ENCODE peak calls at places on chromosomes 2 and 18, in four cellular contexts. G, X, P and M are unnamed samples.

GRCh38 chr2:216596986-216597509 is 36.2 kb upstream of the IGFBP2 start:
- DNase-seq in G (no peak), X (peak), P (no peak), M (no peak)

GRCh38 chr2:73089270-73090030 is 17.9 kb upstream of the SFXN5 start:
- DNase-seq in G (no peak), X (peak), P (peak), M (no peak)

GRCh38 chr18:54173980-54174611 is 50.4 kb downstream of the MBD2 start:
- DNase-seq in G (no peak), X (no peak), P (no peak), M (no peak)

GRCh38 chr2:41803361-41803760 is 244.5 kb upstream of the PKDCC start:
- DNase-seq in G (no peak), X (no peak), P (no peak), M (no peak)

GRCh38 chr2:22932288-22932687 is 452.7 kb upstream of the KLHL29 start:
- DNase-seq in G (no peak), X (no peak), P (no peak), M (no peak)

GRCh38 chr2:101473581-101473910 is 1.4 kb downstream of the RFX8 start:
- DNase-seq in G (no peak), X (no peak), P (no peak), M (no peak)

GRCh38 chr2:134391751-134392160 is 137.9 kb downstream of the MGAT5 start:
- DNase-seq in G (no peak), X (peak), P (no peak), M (peak)

GRCh38 chr2:161613161-161613560 is 11.1 kb upstream of the SLC4A10 start:
- DNase-seq in G (no peak), X (peak), P (no peak), M (no peak)

GRCh38 chr18:11654736-11655604 is 34.1 kb upstream of the GNAL start:
- DNase-seq in G (no peak), X (no peak), P (no peak), M (peak)

GRCh38 chr18:77130229-77131099 is 2.1 kb downstream of the MBP start:
- DNase-seq in G (no peak), X (no peak), P (no peak), M (no peak)

GRCh38 chr2:70851704-70852103 is 16.1 kb upstream of the CD207 start:
- DNase-seq in G (no peak), X (no peak), P (no peak), M (no peak)

GRCh38 chr2:152583512-152584188 is 133.6 kb downstream of the PRPF40A start:
- DNase-seq in G (no peak), X (no peak), P (no peak), M (no peak)

GRCh38 chr2:197666277-197666676 is 9.1 kb downstream of the RFTN2 start:
- DNase-seq in G (no peak), X (no peak), P (no peak), M (no peak)

GRCh38 chr2:192007819-192008218 is 160.9 kb upstream of the CAVIN2 start:
- DNase-seq in G (no peak), X (peak), P (no peak), M (no peak)

GRCh38 chr2:205934443-205934842 is 151.5 kb downstream of the INO80D start:
- DNase-seq in G (no peak), X (no peak), P (no peak), M (no peak)

GRCh38 chr2:71894266-71894665 is 253.4 kb downstream of the CYP26B1 start:
- DNase-seq in G (no peak), X (no peak), P (no peak), M (no peak)

GRCh38 chr2:86533589-86533988 is 29.7 kb downstream of the CHMP3 start:
- DNase-seq in G (no peak), X (no peak), P (no peak), M (no peak)

GRCh38 chr2:102449370-102449974 is 23.6 kb upstream of the SLC9A4 start:
- DNase-seq in G (peak), X (peak), P (no peak), M (no peak)

GRCh38 chr2:64348386-64349142 is 105.4 kb upstream of the LGALSL start:
- DNase-seq in G (no peak), X (peak), P (no peak), M (no peak)

GRCh38 chr2:186309901-186310300 is 176.2 kb upstream of the ZC3H15 start:
- DNase-seq in G (no peak), X (peak), P (no peak), M (no peak)

GRCh38 chr2:236177967-236178909 is 10.1 kb upstream of the GBX2 start:
- DNase-seq in G (no peak), X (peak), P (peak), M (peak)

GRCh38 chr2:240890691-240891090 is 5.3 kb downstream of the MAB21L4 start:
- DNase-seq in G (no peak), X (no peak), P (no peak), M (no peak)

GRCh38 chr2:113000436-113000835 is 4.8 kb upstream of the IL36A start:
- DNase-seq in G (no peak), X (no peak), P (no peak), M (no peak)

GRCh38 chr2:227805578-227805977 is 8.1 kb upstream of the CCL20 start:
- DNase-seq in G (no peak), X (peak), P (no peak), M (no peak)

GRCh38 chr2:79294994-79295393 is 135.4 kb upstream of the REG3A start:
- DNase-seq in G (no peak), X (no peak), P (no peak), M (no peak)

GRCh38 chr2:63587814-63588384 is 378 bp downstream of the WDPCP start:
- DNase-seq in G (no peak), X (no peak), P (no peak), M (no peak)

GRCh38 chr18:69889009-69889408 is 58.7 kb downstream of the CD226 start:
- DNase-seq in G (no peak), X (peak), P (no peak), M (no peak)

GRCh38 chr2:146481629-146482028 is 1363.2 kb upstream of the ACVR2A start:
- DNase-seq in G (no peak), X (peak), P (no peak), M (no peak)

GRCh38 chr18:47184419-47185050 is 8.4 kb upstream of the IER3IP1 start:
- DNase-seq in G (no peak), X (peak), P (no peak), M (no peak)

GRCh38 chr18:5159080-5159479 is 38.0 kb downstream of the AKAIN1 start:
- DNase-seq in G (no peak), X (no peak), P (no peak), M (no peak)

DNA sequence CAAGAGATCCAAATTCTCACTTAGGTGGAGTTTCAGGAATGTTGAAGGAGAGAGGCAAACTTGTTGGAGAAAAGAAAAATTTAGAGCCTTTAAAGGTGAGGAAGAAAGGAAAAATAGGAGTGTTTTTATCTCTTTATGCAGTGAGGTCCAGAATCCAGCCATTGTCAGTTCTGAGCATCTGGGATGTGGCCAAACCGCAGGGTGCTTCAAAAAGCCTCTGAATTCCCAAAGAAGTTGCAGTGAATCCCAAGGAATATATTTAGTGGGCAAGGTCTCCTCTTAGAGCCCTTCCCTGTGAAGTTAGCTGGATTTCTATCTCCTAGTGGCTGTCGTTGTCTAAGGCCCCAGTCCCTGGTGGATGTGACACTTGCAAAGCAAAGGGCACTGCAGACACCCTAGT is 51.2 kb downstream of the MTCL1 start:
- DNase-seq in G (no peak), X (peak), P (no peak), M (no peak)
- TF ChIP-seq CTCF in G (no peak), X (no peak), P (no peak), M (no peak)

DNA sequence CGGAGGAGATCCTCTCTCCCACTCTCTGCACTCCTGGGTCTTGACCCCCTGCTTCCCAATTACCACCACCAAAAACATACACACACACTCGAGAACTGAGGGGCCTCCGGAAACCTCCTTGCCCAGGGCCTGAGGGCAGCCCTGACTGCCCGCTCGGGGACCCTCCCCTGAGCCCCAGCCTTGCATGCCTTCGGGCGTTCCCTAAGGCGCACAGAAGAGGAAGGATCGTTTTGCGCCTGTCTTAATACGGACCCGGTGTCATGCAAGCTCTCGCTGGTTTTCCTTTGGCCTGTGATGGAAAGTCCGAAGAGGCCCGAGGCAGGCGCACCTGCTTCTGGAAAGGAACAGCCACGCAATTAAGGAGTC is 19.8 kb downstream of the POU3F3 start:
- DNase-seq in G (no peak), X (no peak), P (no peak), M (no peak)
- H3K4me3 ChIP-seq in G (no peak), X (no peak), P (peak), M (no peak)

DNA sequence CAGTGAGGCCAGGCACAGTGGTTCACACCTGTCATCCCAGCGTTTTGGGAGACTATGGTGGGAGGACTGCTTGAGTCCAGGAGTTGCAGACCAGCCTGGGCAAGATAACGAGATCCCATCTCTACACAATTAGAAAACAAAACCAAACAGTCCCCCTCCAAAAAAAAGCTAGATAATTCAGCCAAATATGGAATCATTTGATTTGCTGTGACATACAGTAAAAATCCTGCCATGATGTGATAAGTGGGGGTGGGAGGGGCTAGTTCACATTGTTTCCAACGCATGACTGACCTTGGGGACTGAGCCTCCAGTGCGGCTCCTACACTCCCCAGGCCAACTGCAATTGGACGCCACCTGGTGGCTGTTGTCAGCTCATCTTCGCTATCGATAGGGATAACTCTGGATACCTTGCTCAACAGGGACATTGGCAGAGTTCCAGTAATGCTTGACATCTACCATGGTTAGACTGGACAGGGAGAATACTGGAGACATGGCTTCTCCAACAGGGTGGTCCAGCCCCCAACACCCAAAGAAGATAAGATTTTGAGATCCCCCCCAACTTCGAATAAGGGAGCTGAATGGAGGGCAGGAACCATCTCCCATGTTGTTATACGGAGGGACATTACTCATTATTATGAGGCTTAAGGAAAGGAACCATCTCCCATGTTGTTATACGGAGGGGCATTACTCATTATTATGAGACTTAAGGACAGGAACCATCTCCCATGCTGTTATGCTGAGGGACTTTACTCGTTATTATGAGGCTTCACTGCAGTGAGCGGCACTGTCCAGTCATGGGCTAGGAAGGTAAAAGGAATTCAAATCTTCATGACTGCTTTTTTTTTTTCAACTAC is 135.9 kb downstream of the TGIF1 start:
- DNase-seq in G (peak), X (peak), P (peak), M (peak)
- TF ChIP-seq CTCF in G (peak), X (peak), P (peak), M (peak)

DNA sequence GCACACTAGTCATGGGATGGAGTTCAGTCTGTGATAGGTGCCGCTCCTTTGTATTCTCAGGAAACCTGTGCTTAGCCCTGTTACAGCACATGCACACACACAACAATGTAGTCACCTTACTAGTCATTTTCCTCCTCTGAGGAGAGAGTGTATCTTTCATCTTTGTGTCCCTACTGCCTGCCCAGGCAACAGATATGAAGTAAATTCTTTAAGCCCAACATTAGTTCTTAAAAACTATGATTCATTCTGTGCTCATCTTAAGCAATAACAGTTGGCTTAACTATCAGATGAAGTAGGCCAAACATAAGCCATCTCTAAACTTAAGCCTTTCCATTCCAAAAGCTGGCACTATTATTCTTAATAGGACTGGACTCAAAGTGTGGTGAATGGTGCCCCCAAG is 186.5 kb downstream of the LNPK start:
- DNase-seq in G (no peak), X (peak), P (no peak), M (no peak)
- H3K4me3 ChIP-seq in G (no peak), X (no peak), P (no peak), M (no peak)

DNA sequence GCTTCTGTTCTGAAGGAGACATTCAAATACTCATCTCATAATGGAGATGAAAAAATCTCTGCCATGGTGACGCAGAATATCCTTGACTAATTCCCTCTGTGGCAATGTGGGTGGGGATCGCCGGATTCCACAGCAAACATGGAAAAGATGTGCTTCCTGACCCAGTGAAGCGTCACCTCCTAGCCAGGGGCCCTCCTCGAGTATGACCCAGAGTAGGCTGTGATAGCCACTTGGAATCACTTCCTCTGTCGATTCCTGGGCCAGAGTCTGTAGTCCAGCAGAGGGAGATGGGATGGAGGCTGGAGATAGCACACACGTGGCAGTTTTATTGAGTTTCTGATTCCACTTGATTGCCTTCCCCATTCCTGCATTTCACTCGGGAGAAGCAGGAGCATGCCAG is 36.8 kb downstream of the DRC1 start:
- DNase-seq in G (no peak), X (peak), P (no peak), M (no peak)
- TF ChIP-seq CTCF in G (no peak), X (no peak), P (no peak), M (no peak)

GRCh38 chr2:201644001-201644400 is 698 bp upstream of the TMEM237 start:
- DNase-seq in G (no peak), X (peak), P (peak), M (no peak)
- H3K4me3 ChIP-seq in G (no peak), X (peak), P (peak), M (no peak)

DNA sequence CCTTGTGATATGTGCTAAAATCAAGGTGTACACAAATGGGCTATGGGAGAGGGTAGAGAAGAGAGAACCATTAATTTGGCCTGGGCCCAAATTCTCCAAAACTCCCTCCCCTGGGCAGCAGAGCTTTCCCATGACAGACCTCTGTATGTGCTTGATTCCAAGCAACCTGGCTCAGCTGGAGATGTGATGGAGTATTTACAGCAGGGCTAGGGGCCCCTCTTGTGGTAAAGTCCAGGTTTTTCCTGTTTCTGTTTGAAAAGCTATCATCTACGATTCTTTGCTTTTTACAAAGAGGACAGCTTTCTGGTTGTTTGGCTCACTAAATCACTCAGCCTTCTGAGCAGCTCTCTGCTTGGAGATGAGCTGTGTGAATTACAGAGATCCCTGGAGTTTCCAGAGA is 40.3 kb downstream of the KCNS3 start:
- DNase-seq in G (no peak), X (no peak), P (no peak), M (no peak)
- TF ChIP-seq CTCF in G (no peak), X (peak), P (no peak), M (no peak)

GRCh38 chr2:199740111-199740428 is 110.9 kb downstream of the FTCDNL1 start:
- DNase-seq in G (no peak), X (no peak), P (no peak), M (no peak)
- H3K4me3 ChIP-seq in G (no peak), X (no peak), P (no peak), M (no peak)